ENCODE peak calls at places on chromosome 17, in ten cellular contexts. N is esophagus muscularis mucosa, U is tibial nerve, C is stomach, S is right lobe of liver, W is A549, G is IMR-90, V is HCT116, D is transverse colon, J is sigmoid colon. X is an unnamed sample.

GRCh38 chr17:17681744-17682292 is 560 bp downstream of the RAI1 start:
- DNase-seq in N (no peak), U (no peak), D (peak; percentile 40), S (peak; percentile 65), V (no peak), W (no peak), G (no peak), J (peak; percentile 80), C (no peak), X (peak; percentile 84)

GRCh38 chr17:72726936-72727335 is 365.6 kb downstream of the SLC39A11 start:
- DNase-seq in J (no peak), S (no peak), C (no peak), W (no peak), V (no peak), U (no peak), G (peak; percentile 77), N (no peak), D (peak; percentile 11), X (no peak)

GRCh38 chr17:62792122-62792800 is 15.9 kb downstream of the MARCHF10 start:
- DNase-seq in C (no peak), J (no peak), D (no peak), S (no peak), U (no peak), G (peak; percentile 100), V (peak; percentile 61), N (no peak), W (peak; percentile 87), X (no peak)

GRCh38 chr17:10172241-10172741 is 26.1 kb downstream of the GAS7 start:
- DNase-seq in G (peak; percentile 37), N (no peak), S (no peak), U (no peak), C (no peak), W (no peak), V (no peak), D (no peak), J (no peak), X (no peak)

GRCh38 chr17:27878776-27879562 is 14.2 kb downstream of the LYRM9 start:
- DNase-seq in W (no peak), G (no peak), N (no peak), C (no peak), U (no peak), V (no peak), D (no peak), J (peak; percentile 70), S (no peak), X (no peak)

GRCh38 chr17:28661635-28662526 is at the start of the genes SDF2 and SUPT6H:
- DNase-seq in V (peak; percentile 74), D (peak; percentile 93), C (peak; percentile 93), S (peak; percentile 90), J (peak; percentile 95), G (peak; percentile 81), W (peak; percentile 97), U (peak; percentile 83), N (peak; percentile 99), X (peak; percentile 96)

GRCh38 chr17:78797691-78798585 is 15.9 kb upstream of the CYTH1 start:
- DNase-seq in J (no peak), U (no peak), S (no peak), W (no peak), G (no peak), V (no peak), N (no peak), C (no peak), D (no peak), X (no peak)

GRCh38 chr17:28524476-28525415 is 18.6 kb downstream of the FOXN1 start:
- DNase-seq in W (peak; percentile 56), G (peak; percentile 78), S (no peak), U (no peak), D (peak; percentile 61), N (no peak), J (no peak), V (no peak), C (peak; percentile 89), X (no peak)

GRCh38 chr17:12089809-12090384 is 69.2 kb downstream of the MAP2K4 start:
- DNase-seq in V (no peak), W (peak; percentile 12), D (no peak), C (no peak), N (no peak), G (peak; percentile 83), S (no peak), U (no peak), J (no peak), X (no peak)

GRCh38 chr17:79657861-79658810 is 47.3 kb upstream of the RBFOX3 start:
- DNase-seq in J (peak; percentile 86), C (no peak), D (no peak), W (no peak), N (peak; percentile 47), S (peak; percentile 7), G (no peak), U (no peak), V (no peak), X (no peak)

GRCh38 chr17:83075270-83075880 is 4.0 kb upstream of the METRNL start:
- DNase-seq in U (no peak), W (no peak), G (no peak), S (no peak), N (no peak), C (no peak), V (no peak), D (no peak), J (no peak), X (no peak)
- H3K9me3 ChIP-seq in U (no peaks in the 10 kb centered on the region), W (no peaks in the 10 kb centered on the region), G (no peaks in the 10 kb centered on the region), S (no peaks in the 10 kb centered on the region), N (no peaks in the 10 kb centered on the region), C (no peaks in the 10 kb centered on the region), V (no peaks in the 10 kb centered on the region), D (no peaks in the 10 kb centered on the region), J (no peaks in the 10 kb centered on the region), X (no peaks in the 10 kb centered on the region)

DNA sequence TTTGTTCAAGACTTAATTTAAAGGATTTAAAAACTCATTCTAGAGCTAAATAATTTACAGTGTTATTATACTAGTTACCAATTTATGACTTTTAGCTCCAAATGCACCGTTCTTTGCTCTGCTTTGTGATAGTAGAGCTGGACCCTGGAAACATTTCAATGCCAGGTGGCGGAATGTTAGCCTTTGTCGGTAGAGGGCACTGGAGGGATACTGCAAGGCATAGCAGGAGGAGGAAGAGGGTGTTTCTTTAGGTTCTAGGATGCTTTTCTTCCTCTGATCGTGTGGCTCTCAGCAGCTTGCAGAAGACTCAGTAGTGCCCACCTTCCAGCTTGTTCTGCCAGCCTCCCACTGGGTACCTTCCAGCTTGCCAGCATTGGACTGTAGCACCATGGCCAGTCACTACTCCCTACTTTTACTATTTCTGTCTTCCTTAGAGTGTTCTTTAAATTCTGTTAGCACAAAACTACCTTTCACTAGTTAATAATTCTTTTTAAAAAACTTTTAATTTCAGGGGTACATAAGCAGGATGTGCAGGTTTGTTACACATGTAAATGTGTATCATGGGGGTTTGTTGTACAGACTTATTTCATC is 325.3 kb downstream of the UTP18 start:
- DNase-seq in C (peak; percentile 26), S (peak; percentile 44), V (peak; percentile 18), W (peak; percentile 7), D (peak; percentile 9), J (no peak), G (no peak), N (peak; percentile 57), U (no peak), X (no peak)
- TF ChIP-seq CTCF in C (no peak), S (peak; percentile 72), V (peak; percentile 79), W (peak; percentile 58), D (no peak), J (no peak), G (no peak), N (peak; percentile 12), U (peak; percentile 18), X (peak; percentile 22)

DNA sequence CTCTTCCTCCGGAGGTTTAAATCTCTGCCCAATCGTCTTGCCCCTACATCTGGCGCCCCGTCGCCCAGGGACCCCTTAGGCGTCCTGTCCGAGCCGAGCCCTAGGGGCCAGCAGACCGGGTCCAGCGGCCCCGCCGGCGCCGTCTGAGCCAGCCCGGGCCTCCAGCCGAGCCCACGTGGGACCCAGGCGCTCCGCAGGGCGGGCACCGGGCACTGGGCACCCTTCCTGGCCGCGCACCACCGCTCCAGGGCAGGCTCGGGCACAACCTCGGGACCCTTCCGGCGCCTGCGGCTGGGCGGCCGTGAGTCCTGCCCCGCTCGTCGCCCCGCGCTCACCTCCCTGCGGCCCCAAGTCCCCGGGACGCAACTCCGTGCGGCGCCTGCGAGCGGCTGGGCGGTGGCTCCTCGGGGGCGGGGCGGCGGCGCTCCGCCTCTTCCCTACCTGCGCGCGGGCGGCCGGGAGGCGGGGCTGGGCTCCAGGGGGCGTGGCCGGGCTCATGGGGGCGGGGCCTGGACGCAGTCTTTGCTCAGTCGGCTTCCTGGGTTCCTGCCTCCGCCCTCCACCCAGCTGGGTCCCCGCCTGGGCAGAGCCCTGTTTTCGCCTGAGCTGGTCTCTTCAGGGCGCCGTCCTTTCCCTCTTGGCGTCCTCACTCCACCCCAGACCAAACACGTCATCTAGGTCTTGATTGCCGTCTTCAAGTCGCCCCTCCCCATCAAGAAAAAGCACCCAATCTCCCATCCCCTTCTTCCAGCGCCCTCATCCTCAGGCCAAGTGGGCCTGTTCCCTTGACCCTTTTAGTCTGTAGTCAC is at the start of gene RHBDF2:
- DNase-seq in D (peak; percentile 96), C (peak; percentile 97), V (peak; percentile 54), N (peak; percentile 95), S (peak; percentile 96), J (peak; percentile 93), G (peak; percentile 53), W (peak; percentile 97), U (peak; percentile 77), X (peak; percentile 92)
- TF ChIP-seq POLR2A in D (peak; percentile 55), C (no peak), V (peak; percentile 85), N (peak; percentile 38), S (peak; percentile 94), J (no peak), G (no peak), W (peak; percentile 82), U (peak; percentile 69), X (peak; percentile 65)

GRCh38 chr17:77173104-77173503 is 32.3 kb downstream of the SEC14L1 start:
- DNase-seq in D (no peak), W (no peak), S (no peak), J (no peak), U (no peak), G (no peak), C (no peak), N (no peak), V (no peak), X (no peak)

GRCh38 chr17:77178586-77178985 is 37.8 kb downstream of the SEC14L1 start:
- DNase-seq in V (no peak), C (no peak), U (no peak), G (no peak), N (no peak), J (no peak), D (no peak), W (no peak), S (no peak), X (no peak)

GRCh38 chr17:77178050-77178449 is 37.3 kb downstream of the SEC14L1 start:
- DNase-seq in S (no peak), U (no peak), D (no peak), G (no peak), C (no peak), W (no peak), J (no peak), N (no peak), V (no peak), X (no peak)

GRCh38 chr17:77177002-77177401 is 36.2 kb downstream of the SEC14L1 start:
- DNase-seq in V (no peak), S (no peak), N (no peak), G (no peak), C (no peak), W (no peak), J (no peak), U (no peak), D (no peak), X (no peak)

GRCh38 chr17:77174928-77175720 is 34.4 kb downstream of the SEC14L1 start:
- DNase-seq in D (no peak), U (no peak), V (no peak), G (no peak), N (no peak), C (peak; percentile 57), J (no peak), W (no peak), S (no peak), X (no peak)
- H3K9me3 ChIP-seq in D (peaks cover 23% of the 10 kb centered on the region), U (no peaks in the 10 kb centered on the region), V (peaks cover 26% of the 10 kb centered on the region), G (peaks cover 15% of the 10 kb centered on the region), N (peaks cover 14% of the 10 kb centered on the region), C (peaks cover 28% of the 10 kb centered on the region), J (peaks cover 11% of the 10 kb centered on the region), W (peaks cover 27% of the 10 kb centered on the region), S (no peaks in the 10 kb centered on the region), X (peaks cover 9% of the 10 kb centered on the region)